ENCODE peak calls at places on chromosomes 3 and 15, in seven cellular contexts. P, O, X, D, T, E and Y are unnamed samples.
A peak's percentile ranks its signal among the peaks of the same experiment; 100 is the strongest.

GRCh38 chr3:160450846-160451245 is 1.3 kb upstream of the TRIM59 start:
- DNase-seq in D (no peak), X (no peak), O (peak; percentile 86), E (no peak), T (no peak), P (peak; percentile 85), Y (no peak)

GRCh38 chr3:184320099-184320445 is 5.7 kb downstream of the EIF4G1 start:
- DNase-seq in X (peak; percentile 47), D (peak; percentile 20), E (peak; percentile 98), T (peak; percentile 93), O (peak; percentile 95), P (peak; percentile 86), Y (peak; percentile 93)

GRCh38 chr3:98136631-98137030 is 6.1 kb downstream of the OR5H1 start:
- DNase-seq in D (no peak), X (no peak), O (no peak), E (no peak), T (no peak), P (no peak), Y (no peak)

GRCh38 chr3:11136116-11136515 is 18.2 kb upstream of the HRH1 start:
- DNase-seq in D (no peak), O (no peak), E (no peak), P (no peak), X (no peak), T (no peak), Y (no peak)

GRCh38 chr3:116445291-116445841 is at the start of gene LSAMP:
- DNase-seq in E (no peak), D (no peak), P (no peak), O (no peak), T (peak; percentile 93), X (peak; percentile 46), Y (peak; percentile 85)

GRCh38 chr15:80106051-80106450 is 46.6 kb downstream of the ZFAND6 start:
- DNase-seq in X (no peak), T (no peak), D (no peak), P (no peak), O (no peak), E (no peak), Y (no peak)

GRCh38 chr15:42090781-42091180 is 3.6 kb downstream of the PLA2G4D start:
- DNase-seq in T (no peak), X (no peak), O (no peak), E (no peak), P (no peak), D (no peak), Y (no peak)

GRCh38 chr3:30551266-30551665 is 55.1 kb upstream of the TGFBR2 start:
- DNase-seq in O (no peak), X (no peak), D (no peak), E (no peak), P (no peak), T (no peak), Y (no peak)

GRCh38 chr3:74639681-74640080 is 25.2 kb upstream of the CNTN3 start:
- DNase-seq in T (no peak), P (no peak), D (no peak), X (no peak), O (no peak), E (no peak), Y (no peak)

GRCh38 chr3:116707531-116707930 is 2.0 kb upstream of the TUSC7 start:
- DNase-seq in E (no peak), T (no peak), D (no peak), O (no peak), X (no peak), P (no peak), Y (no peak)

GRCh38 chr3:155391583-155391982 is 98.1 kb upstream of the STRIT1 start:
- DNase-seq in T (no peak), P (peak; percentile 97), O (peak; percentile 3), E (peak; percentile 52), X (no peak), D (no peak), Y (no peak)

GRCh38 chr15:68366314-68366713 is 65.6 kb downstream of the ITGA11 start:
- DNase-seq in P (no peak), D (no peak), X (no peak), T (no peak), O (no peak), E (no peak), Y (no peak)